ENCODE peak calls at places on chromosome 21, in five cellular contexts. K, J, Z, D and O are unnamed samples.

GRCh38 chr21:44684077-44684476 is 2.1 kb upstream of the KRTAP12-1 start:
- DNase-seq in K (no peak), J (no peak), Z (no peak), D (no peak), O (peak)

GRCh38 chr21:42991992-42992740 is 17.8 kb downstream of the PKNOX1 start:
- DNase-seq in K (peak), J (no peak), Z (no peak), D (peak), O (no peak)

GRCh38 chr21:44352253-44352860 is 1.1 kb upstream of the TRPM2 start:
- DNase-seq in K (no peak), J (no peak), Z (no peak), D (peak), O (no peak)

GRCh38 chr21:31128234-31128633 is 90.0 kb upstream of the KRTAP19-8 start:
- DNase-seq in K (no peak), J (no peak), Z (no peak), D (peak), O (no peak)

GRCh38 chr21:43343992-43344886 is 82.7 kb downstream of the SIK1 start:
- DNase-seq in K (no peak), J (no peak), Z (no peak), D (no peak), O (no peak)

GRCh38 chr21:31181089-31181757 is 142.9 kb upstream of the KRTAP19-8 start:
- DNase-seq in K (no peak), J (no peak), Z (no peak), D (no peak), O (no peak)

GRCh38 chr21:37700641-37701202 is 215.5 kb downstream of the KCNJ6 start:
- DNase-seq in K (no peak), J (no peak), Z (no peak), D (peak), O (no peak)

GRCh38 chr21:42983102-42983501 is 8.7 kb downstream of the PKNOX1 start:
- DNase-seq in K (no peak), J (no peak), Z (no peak), D (no peak), O (no peak)

GRCh38 chr21:37489553-37489952 is 123.0 kb downstream of the DYRK1A start:
- DNase-seq in K (no peak), J (no peak), Z (no peak), D (no peak), O (no peak)

GRCh38 chr21:44503901-44504399 is 36.0 kb downstream of the KRTAP10-1 start:
- DNase-seq in K (no peak), J (no peak), Z (no peak), D (no peak), O (no peak)

GRCh38 chr21:27021046-27021445 is 54.2 kb upstream of the ADAMTS5 start:
- DNase-seq in K (no peak), J (no peak), Z (no peak), D (no peak), O (no peak)

GRCh38 chr21:31335957-31336738 is 7.9 kb downstream of the TIAM1 start:
- DNase-seq in K (no peak), J (peak), Z (no peak), D (peak), O (no peak)

GRCh38 chr21:44681861-44682579 is at the start of gene KRTAP12-1:
- DNase-seq in K (no peak), J (no peak), Z (no peak), D (no peak), O (no peak)

GRCh38 chr21:43361127-43361492 is 65.8 kb downstream of the SIK1 start:
- DNase-seq in K (no peak), J (no peak), Z (no peak), D (no peak), O (no peak)

GRCh38 chr21:17585875-17586450 is 26.7 kb downstream of the BTG3 start:
- DNase-seq in K (no peak), J (peak), Z (no peak), D (peak), O (no peak)

GRCh38 chr21:37257526-37257966 is 9.6 kb downstream of the VPS26C start:
- DNase-seq in K (no peak), J (no peak), Z (no peak), D (no peak), O (no peak)

GRCh38 chr21:30326390-30326789 is 6.3 kb upstream of the KRTAP26-1 start:
- DNase-seq in K (no peak), J (no peak), Z (no peak), D (no peak), O (no peak)

GRCh38 chr21:17612023-17612564 is 607 bp downstream of the BTG3 start:
- DNase-seq in K (peak), J (peak), Z (no peak), D (peak), O (no peak)

GRCh38 chr21:36260030-36260787 is 59.8 kb upstream of the MORC3 start:
- DNase-seq in K (peak), J (peak), Z (no peak), D (peak), O (no peak)

GRCh38 chr21:37535130-37535529 is 168.6 kb downstream of the DYRK1A start:
- DNase-seq in K (no peak), J (no peak), Z (no peak), D (peak), O (no peak)

GRCh38 chr21:31284797-31285397 is 59.2 kb downstream of the TIAM1 start:
- DNase-seq in K (no peak), J (no peak), Z (no peak), D (peak), O (no peak)

GRCh38 chr21:29217818-29218252 is 80.9 kb upstream of the BACH1 start:
- DNase-seq in K (no peak), J (no peak), Z (no peak), D (peak), O (no peak)

GRCh38 chr21:31363720-31364119 is 19.7 kb upstream of the TIAM1 start:
- DNase-seq in K (no peak), J (no peak), Z (no peak), D (no peak), O (no peak)

GRCh38 chr21:36507397-36508018 is 27.6 kb upstream of the CLDN14 start:
- DNase-seq in K (no peak), J (no peak), Z (no peak), D (no peak), O (no peak)

GRCh38 chr21:16912075-16912474 is 600.8 kb upstream of the CXADR start:
- DNase-seq in K (no peak), J (no peak), Z (no peak), D (peak), O (no peak)

GRCh38 chr21:31957631-31958030 is 84.8 kb downstream of the HUNK start:
- DNase-seq in K (no peak), J (no peak), Z (no peak), D (no peak), O (no peak)

GRCh38 chr21:32750405-32750804 is 21.1 kb downstream of the PAXBP1 start:
- DNase-seq in K (no peak), J (no peak), Z (no peak), D (no peak), O (no peak)

GRCh38 chr21:32921632-32922230 is 104.0 kb upstream of the OLIG2 start:
- DNase-seq in K (no peak), J (no peak), Z (no peak), D (peak), O (no peak)

GRCh38 chr21:23936224-23936623 is 1671.1 kb downstream of the MRPL39 start:
- DNase-seq in K (no peak), J (peak), Z (no peak), D (no peak), O (no peak)

GRCh38 chr21:31938330-31939301 is 65.8 kb downstream of the HUNK start:
- DNase-seq in K (no peak), J (no peak), Z (no peak), D (no peak), O (no peak)

GRCh38 chr21:37145635-37146111 is 72.6 kb downstream of the TTC3 start:
- DNase-seq in K (no peak), J (no peak), Z (no peak), D (no peak), O (no peak)

GRCh38 chr21:36914244-36915013 is 52.0 kb downstream of the HLCS start:
- DNase-seq in K (no peak), J (no peak), Z (no peak), D (no peak), O (no peak)

GRCh38 chr21:44300262-44300959 is 558 bp downstream of the PFKL start:
- DNase-seq in K (peak), J (peak), Z (peak), D (peak), O (peak)

GRCh38 chr21:27545754-27546349 is 579.0 kb upstream of the ADAMTS5 start:
- DNase-seq in K (no peak), J (no peak), Z (no peak), D (no peak), O (no peak)

GRCh38 chr21:27975514-27975913 is 1008.6 kb upstream of the ADAMTS5 start:
- DNase-seq in K (no peak), J (no peak), Z (no peak), D (no peak), O (no peak)

GRCh38 chr21:16536661-16537359 is 807.0 kb downstream of the USP25 start:
- DNase-seq in K (no peak), J (no peak), Z (no peak), D (peak), O (no peak)

DNA sequence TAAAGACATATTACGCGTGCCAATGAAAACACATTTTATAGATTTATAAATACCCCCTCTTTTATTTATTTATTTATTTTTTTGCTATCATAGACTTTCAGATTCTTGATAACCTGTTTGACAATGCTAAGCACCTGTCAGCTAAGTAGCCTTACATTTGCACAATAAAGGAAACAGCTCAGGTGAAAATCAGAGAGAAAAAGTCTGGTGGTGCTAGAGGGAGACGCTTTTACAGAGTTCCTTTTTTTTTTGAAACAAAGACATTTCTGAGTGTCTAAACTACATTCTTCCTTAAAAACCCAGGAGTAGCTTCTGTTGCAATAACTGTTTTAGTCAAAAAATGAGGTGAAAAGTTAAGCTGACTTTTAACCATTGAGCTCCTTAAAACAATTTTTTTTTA is 1611.6 kb downstream of the NCAM2 start:
- DNase-seq in K (no peak), J (no peak), Z (no peak), D (no peak), O (no peak)
- H3K4me3 ChIP-seq in K (no peak), J (no peak), Z (no peak), D (no peak), O (no peak)

GRCh38 chr21:18759751-18760161 is 356.2 kb upstream of the TMPRSS15 start:
- DNase-seq in K (no peak), J (no peak), Z (no peak), D (no peak), O (no peak)
- H3K4me3 ChIP-seq in K (no peak), J (no peak), Z (no peak), D (no peak), O (no peak)

DNA sequence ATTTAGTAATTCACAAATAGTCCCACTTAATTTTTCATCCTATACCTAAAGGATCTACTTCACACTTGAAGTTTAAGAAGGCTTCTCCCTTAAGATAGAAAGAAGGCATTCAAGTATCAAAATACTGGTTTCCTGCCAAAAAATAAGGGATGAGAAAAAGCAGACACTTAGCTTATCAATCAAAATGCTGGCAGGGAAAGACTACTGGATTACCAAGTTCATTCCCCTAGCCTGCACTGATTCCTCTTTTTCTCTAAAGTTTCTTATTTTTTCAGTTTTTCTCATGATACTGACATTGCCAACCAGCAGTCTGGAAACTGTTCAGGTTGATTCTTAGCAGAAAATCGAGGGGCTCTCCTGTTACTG is 204.6 kb downstream of the GABPA start:
- DNase-seq in K (no peak), J (no peak), Z (no peak), D (no peak), O (no peak)
- H3K4me3 ChIP-seq in K (no peak), J (no peak), Z (no peak), D (no peak), O (no peak)

GRCh38 chr21:38937844-38938243 is 132.1 kb downstream of the ETS2 start:
- DNase-seq in K (no peak), J (no peak), Z (no peak), D (no peak), O (no peak)
- H3K4me3 ChIP-seq in K (no peak), J (no peak), Z (no peak), D (no peak), O (no peak)

DNA sequence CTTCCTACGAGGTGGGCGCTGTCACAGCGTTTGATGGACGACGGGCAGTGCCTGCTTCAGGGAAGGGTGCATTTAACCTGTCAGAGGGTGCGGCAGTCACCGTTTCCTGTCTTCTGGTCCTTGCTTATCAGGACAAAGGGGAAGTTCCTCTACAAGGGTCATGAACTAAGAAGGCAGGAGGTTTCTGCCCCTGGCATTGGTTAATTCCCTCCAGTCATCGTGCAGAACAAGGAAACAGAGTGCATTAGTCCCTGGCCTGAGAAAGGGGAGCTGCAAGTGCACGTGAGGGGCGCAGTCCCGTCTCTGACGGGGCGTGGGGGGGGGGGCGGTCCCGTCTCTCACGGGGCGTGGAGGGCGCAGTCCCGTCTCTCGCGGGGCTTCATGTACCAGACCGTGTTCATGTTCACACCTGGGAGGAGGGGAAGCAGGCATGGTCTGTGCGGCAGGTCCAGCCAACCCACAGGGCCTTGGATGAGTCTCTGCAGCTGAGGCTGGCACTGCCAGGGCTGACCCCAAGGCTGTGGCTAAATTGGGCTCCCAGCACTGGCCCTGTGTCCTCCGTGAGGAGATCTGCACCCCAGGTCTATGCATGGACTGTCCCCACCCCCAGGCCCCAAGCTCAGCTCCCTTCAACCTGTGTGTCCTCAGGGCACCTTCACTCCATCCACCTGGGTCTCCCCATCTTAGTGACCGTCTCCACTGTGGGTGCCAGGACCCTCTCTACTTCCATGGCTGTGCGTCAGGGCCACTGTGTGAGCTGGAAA is 89.2 kb upstream of the COL6A1 start:
- DNase-seq in K (no peak), J (no peak), Z (no peak), D (no peak), O (no peak)
- H3K4me3 ChIP-seq in K (no peak), J (no peak), Z (no peak), D (no peak), O (peak)

DNA sequence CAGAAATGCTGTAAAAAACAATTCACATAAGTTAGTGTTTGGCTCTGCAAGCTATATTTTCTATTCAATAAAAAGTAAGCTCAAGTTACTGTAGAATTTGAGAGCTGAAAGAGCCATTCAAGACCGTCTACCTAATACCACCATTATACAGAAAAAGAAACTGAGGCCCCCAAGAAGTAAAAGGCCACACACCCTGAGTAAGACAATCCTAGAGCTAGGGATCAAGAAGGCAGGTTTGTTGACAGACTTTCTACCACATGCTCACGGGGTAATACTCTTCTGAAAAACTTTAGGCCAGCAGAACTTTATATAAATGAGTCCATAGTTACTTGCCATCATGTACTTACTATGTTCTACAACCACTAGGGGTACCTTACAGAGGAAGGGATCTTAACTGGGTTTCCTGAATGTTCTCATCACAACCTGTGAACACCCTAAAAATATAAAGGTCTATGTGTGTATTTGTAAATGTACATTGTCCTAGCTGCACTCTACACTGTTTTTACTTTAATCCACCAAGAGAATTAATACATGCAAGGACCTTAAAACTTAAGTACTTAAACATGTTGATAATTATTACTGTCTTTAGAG is 2.7 kb downstream of the PSMG1 start:
- DNase-seq in K (no peak), J (no peak), Z (no peak), D (peak), O (no peak)
- H3K4me3 ChIP-seq in K (no peak), J (no peak), Z (no peak), D (no peak), O (no peak)

DNA sequence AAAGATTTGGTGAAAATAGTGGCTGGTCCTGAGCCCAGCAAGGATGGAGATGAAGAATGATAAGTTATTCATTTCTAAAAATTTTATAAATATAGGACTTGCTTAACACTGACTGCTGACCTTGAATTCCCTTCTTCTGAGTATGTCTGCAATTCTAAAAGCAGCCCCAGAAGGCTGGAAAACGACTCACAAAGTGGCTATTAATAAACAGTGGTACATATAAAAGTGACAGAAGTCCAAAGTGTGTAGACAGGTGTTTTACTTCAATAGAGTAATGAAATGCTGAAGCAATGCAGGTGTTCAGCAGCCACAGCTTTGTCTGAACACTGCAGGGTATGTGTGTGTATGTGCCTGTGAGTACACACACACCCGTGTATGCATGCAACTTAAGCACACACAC is 219.0 kb upstream of the NRIP1 start:
- DNase-seq in K (no peak), J (no peak), Z (no peak), D (peak), O (no peak)
- H3K4me3 ChIP-seq in K (no peak), J (no peak), Z (no peak), D (no peak), O (no peak)

DNA sequence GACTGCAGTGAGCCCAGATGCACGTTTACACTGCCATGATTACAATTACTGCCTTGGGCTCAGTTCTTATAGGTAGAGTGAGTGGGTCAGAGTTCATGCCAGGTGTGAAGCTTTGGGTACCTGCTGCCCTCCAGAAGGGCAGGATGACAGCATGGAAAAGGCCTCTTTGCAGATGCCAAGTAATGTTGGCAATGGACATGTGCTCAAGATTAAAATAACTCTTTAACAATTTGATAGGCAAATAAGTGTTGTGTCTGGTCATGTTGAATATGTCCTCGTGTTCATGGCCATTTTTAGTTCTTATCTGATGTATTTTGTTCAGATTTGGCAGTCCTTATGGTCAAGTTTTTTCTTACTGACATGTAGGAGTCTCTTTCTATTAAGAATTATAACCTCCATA is 34.8 kb downstream of the S100B start:
- DNase-seq in K (no peak), J (no peak), Z (no peak), D (peak), O (no peak)
- H3K4me3 ChIP-seq in K (no peak), J (no peak), Z (no peak), D (no peak), O (no peak)

GRCh38 chr21:41834926-41835663 is 44.0 kb downstream of the PRDM15 start:
- DNase-seq in K (no peak), J (no peak), Z (no peak), D (no peak), O (no peak)
- H3K4me3 ChIP-seq in K (no peak), J (no peak), Z (no peak), D (no peak), O (no peak)

GRCh38 chr21:34836103-34836932 is 167.5 kb downstream of the CLIC6 start:
- DNase-seq in K (peak), J (peak), Z (peak), D (peak), O (peak)
- H3K4me3 ChIP-seq in K (no peak), J (peak), Z (no peak), D (peak), O (no peak)